ENCODE peak calls at places on chromosome 2, in eight cellular contexts. One of them, this sample, is unnamed.

GRCh38 chr2:144324446-144325045 is 195.4 kb downstream of the ZEB2 start:
- DNase-seq in GM03348: no peak
- DNase-seq in T-helper 2 cell: no peak
- DNase-seq in CD8-positive, alpha-beta memory T cell: no peak
- DNase-seq in pons: no peak
- DNase-seq in activated CD4-positive, alpha-beta T cell treated with anti-CD3 and anti-CD28 coated beads for 24 hours: no peak
- DNase-seq in T-helper 9 cell: no peak
- DNase-seq in fibroblast of mammary gland: no peak
- DNase-seq in this sample: no peak

GRCh38 chr2:237714690-237715458 is 83.7 kb upstream of the RBM44 start:
- DNase-seq in T-helper 9 cell: no peak
- DNase-seq in activated CD4-positive, alpha-beta T cell treated with anti-CD3 and anti-CD28 coated beads for 24 hours: no peak
- DNase-seq in T-helper 2 cell: no peak
- DNase-seq in GM03348: no peak
- DNase-seq in pons: no peak
- DNase-seq in CD8-positive, alpha-beta memory T cell: no peak
- DNase-seq in fibroblast of mammary gland: no peak
- DNase-seq in this sample: no peak

GRCh38 chr2:235095569-235095968 is 143.8 kb downstream of the SH3BP4 start:
- DNase-seq in T-helper 9 cell: no peak
- DNase-seq in activated CD4-positive, alpha-beta T cell treated with anti-CD3 and anti-CD28 coated beads for 24 hours: no peak
- DNase-seq in fibroblast of mammary gland: peak
- DNase-seq in GM03348: peak
- DNase-seq in T-helper 2 cell: no peak
- DNase-seq in CD8-positive, alpha-beta memory T cell: no peak
- DNase-seq in pons: no peak
- DNase-seq in this sample: no peak

GRCh38 chr2:7887441-7887840 is 794.4 kb upstream of the ID2 start:
- DNase-seq in CD8-positive, alpha-beta memory T cell: no peak
- DNase-seq in T-helper 2 cell: no peak
- DNase-seq in GM03348: peak
- DNase-seq in T-helper 9 cell: no peak
- DNase-seq in fibroblast of mammary gland: no peak
- DNase-seq in activated CD4-positive, alpha-beta T cell treated with anti-CD3 and anti-CD28 coated beads for 24 hours: no peak
- DNase-seq in pons: no peak
- DNase-seq in this sample: no peak

GRCh38 chr2:160226367-160226766 is 26.3 kb upstream of the ITGB6 start:
- DNase-seq in CD8-positive, alpha-beta memory T cell: no peak
- DNase-seq in T-helper 9 cell: no peak
- DNase-seq in pons: no peak
- DNase-seq in T-helper 2 cell: no peak
- DNase-seq in GM03348: no peak
- DNase-seq in fibroblast of mammary gland: no peak
- DNase-seq in activated CD4-positive, alpha-beta T cell treated with anti-CD3 and anti-CD28 coated beads for 24 hours: no peak
- DNase-seq in this sample: no peak

GRCh38 chr2:237743561-237744269 is 54.9 kb upstream of the RBM44 start:
- DNase-seq in CD8-positive, alpha-beta memory T cell: no peak
- DNase-seq in fibroblast of mammary gland: peak
- DNase-seq in GM03348: peak
- DNase-seq in activated CD4-positive, alpha-beta T cell treated with anti-CD3 and anti-CD28 coated beads for 24 hours: no peak
- DNase-seq in T-helper 2 cell: no peak
- DNase-seq in T-helper 9 cell: no peak
- DNase-seq in pons: no peak
- DNase-seq in this sample: no peak

GRCh38 chr2:18630541-18630940 is 41.2 kb upstream of the NT5C1B start:
- DNase-seq in fibroblast of mammary gland: peak
- DNase-seq in CD8-positive, alpha-beta memory T cell: no peak
- DNase-seq in pons: no peak
- DNase-seq in activated CD4-positive, alpha-beta T cell treated with anti-CD3 and anti-CD28 coated beads for 24 hours: no peak
- DNase-seq in T-helper 9 cell: no peak
- DNase-seq in T-helper 2 cell: no peak
- DNase-seq in GM03348: peak
- DNase-seq in this sample: no peak

GRCh38 chr2:48531141-48531648 is 1.2 kb downstream of the STON1 start:
- DNase-seq in T-helper 9 cell: no peak
- DNase-seq in activated CD4-positive, alpha-beta T cell treated with anti-CD3 and anti-CD28 coated beads for 24 hours: no peak
- DNase-seq in pons: peak
- DNase-seq in T-helper 2 cell: no peak
- DNase-seq in fibroblast of mammary gland: peak
- DNase-seq in GM03348: peak
- DNase-seq in CD8-positive, alpha-beta memory T cell: no peak
- DNase-seq in this sample: peak

GRCh38 chr2:68163641-68164040 is 6.0 kb downstream of the PNO1 start:
- DNase-seq in fibroblast of mammary gland: no peak
- DNase-seq in activated CD4-positive, alpha-beta T cell treated with anti-CD3 and anti-CD28 coated beads for 24 hours: no peak
- DNase-seq in T-helper 9 cell: no peak
- DNase-seq in GM03348: no peak
- DNase-seq in T-helper 2 cell: no peak
- DNase-seq in pons: no peak
- DNase-seq in CD8-positive, alpha-beta memory T cell: no peak
- DNase-seq in this sample: no peak

GRCh38 chr2:172931923-172932520 is 143.6 kb upstream of the MAP3K20 start:
- DNase-seq in T-helper 2 cell: peak
- DNase-seq in pons: peak
- DNase-seq in T-helper 9 cell: peak
- DNase-seq in activated CD4-positive, alpha-beta T cell treated with anti-CD3 and anti-CD28 coated beads for 24 hours: peak
- DNase-seq in GM03348: peak
- DNase-seq in fibroblast of mammary gland: peak
- DNase-seq in CD8-positive, alpha-beta memory T cell: peak
- DNase-seq in this sample: peak

GRCh38 chr2:120441744-120442471 is 96.0 kb downstream of the INHBB start:
- DNase-seq in T-helper 9 cell: no peak
- DNase-seq in T-helper 2 cell: no peak
- DNase-seq in CD8-positive, alpha-beta memory T cell: no peak
- DNase-seq in activated CD4-positive, alpha-beta T cell treated with anti-CD3 and anti-CD28 coated beads for 24 hours: no peak
- DNase-seq in GM03348: peak
- DNase-seq in pons: peak
- DNase-seq in fibroblast of mammary gland: no peak
- DNase-seq in this sample: peak

GRCh38 chr2:120857931-120858330 is 122.3 kb downstream of the GLI2 start:
- DNase-seq in fibroblast of mammary gland: no peak
- DNase-seq in T-helper 9 cell: no peak
- DNase-seq in pons: no peak
- DNase-seq in GM03348: no peak
- DNase-seq in CD8-positive, alpha-beta memory T cell: no peak
- DNase-seq in T-helper 2 cell: no peak
- DNase-seq in activated CD4-positive, alpha-beta T cell treated with anti-CD3 and anti-CD28 coated beads for 24 hours: no peak
- DNase-seq in this sample: no peak

GRCh38 chr2:38215993-38216392 is 140.0 kb upstream of the CYP1B1 start:
- DNase-seq in CD8-positive, alpha-beta memory T cell: no peak
- DNase-seq in activated CD4-positive, alpha-beta T cell treated with anti-CD3 and anti-CD28 coated beads for 24 hours: no peak
- DNase-seq in T-helper 2 cell: no peak
- DNase-seq in T-helper 9 cell: no peak
- DNase-seq in fibroblast of mammary gland: peak
- DNase-seq in pons: no peak
- DNase-seq in GM03348: no peak
- DNase-seq in this sample: no peak

This sample was measured in globus pallidus.